ENCODE peak calls at places on chromosomes 3 and 15, in ten cellular contexts. C, T, Q, R, O, I, E, V, N and F are unnamed samples.

GRCh38 chr3:186746008-186746407 is 28.8 kb downstream of the KNG1 start:
- DNase-seq in C (no peak), T (peak; percentile 55), Q (peak; percentile 36), R (no peak), O (no peak), I (no peak), E (no peak), V (no peak), N (peak; percentile 93), F (peak; percentile 84)

GRCh38 chr3:197189633-197190032 is 108.8 kb downstream of the DLG1 start:
- DNase-seq in C (no peak), T (no peak), Q (no peak), R (no peak), O (no peak), I (no peak), E (no peak), V (no peak), N (no peak), F (no peak)

GRCh38 chr3:15345608-15346137 is 13.3 kb upstream of the SH3BP5 start:
- DNase-seq in C (no peak), T (no peak), Q (no peak), R (no peak), O (no peak), I (no peak), E (no peak), V (no peak), N (no peak), F (no peak)

GRCh38 chr15:89130194-89130593 is 41.9 kb downstream of the ABHD2 start:
- DNase-seq in C (no peak), T (no peak), Q (no peak), R (no peak), O (no peak), I (no peak), E (no peak), V (peak; percentile 37), N (no peak), F (no peak)

GRCh38 chr3:196790636-196791035 is 51.0 kb downstream of the PAK2 start:
- DNase-seq in C (no peak), T (no peak), Q (no peak), R (no peak), O (no peak), I (no peak), E (no peak), V (no peak), N (no peak), F (no peak)

GRCh38 chr15:91047545-91048199 is 25.3 kb upstream of the VPS33B start:
- DNase-seq in C (no peak), T (no peak), Q (no peak), R (no peak), O (no peak), I (no peak), E (no peak), V (no peak), N (no peak), F (no peak)

GRCh38 chr3:9249273-9250192 is at the start of gene SRGAP3:
- DNase-seq in C (peak; percentile 46), T (peak; percentile 69), Q (peak; percentile 91), R (peak; percentile 95), O (peak; percentile 91), I (peak; percentile 60), E (peak; percentile 95), V (peak; percentile 81), N (peak; percentile 83), F (peak; percentile 89)

GRCh38 chr3:117036259-117036799 is 326.8 kb downstream of the TUSC7 start:
- DNase-seq in C (no peak), T (peak; percentile 11), Q (no peak), R (no peak), O (peak; percentile 79), I (no peak), E (no peak), V (no peak), N (no peak), F (peak; percentile 60)

GRCh38 chr3:10666621-10667020 is 149.4 kb upstream of the SLC6A11 start:
- DNase-seq in C (no peak), T (no peak), Q (peak; percentile 30), R (no peak), O (no peak), I (no peak), E (peak; percentile 78), V (no peak), N (no peak), F (no peak)

GRCh38 chr15:33985287-33985686 is 17.0 kb downstream of the CHRM5 start:
- DNase-seq in C (no peak), T (peak; percentile 49), Q (peak; percentile 18), R (no peak), O (no peak), I (no peak), E (no peak), V (no peak), N (no peak), F (peak; percentile 67)

GRCh38 chr3:71130516-71131384 is 452.8 kb downstream of the FOXP1 start:
- DNase-seq in C (no peak), T (peak; percentile 43), Q (peak; percentile 51), R (peak; percentile 94), O (peak; percentile 67), I (peak; percentile 57), E (peak; percentile 45), V (peak; percentile 75), N (no peak), F (peak; percentile 63)

GRCh38 chr3:40518067-40518466 is 6.7 kb upstream of the ZNF621 start:
- DNase-seq in C (no peak), T (no peak), Q (no peak), R (no peak), O (no peak), I (no peak), E (no peak), V (no peak), N (no peak), F (no peak)

GRCh38 chr3:37997791-37998370 is 7.3 kb downstream of the VILL start:
- DNase-seq in C (no peak), T (no peak), Q (no peak), R (no peak), O (peak; percentile 72), I (no peak), E (no peak), V (no peak), N (no peak), F (no peak)

GRCh38 chr3:7977245-7978103 is 524.1 kb upstream of the LMCD1 start:
- DNase-seq in C (peak; percentile 56), T (no peak), Q (no peak), R (no peak), O (no peak), I (no peak), E (no peak), V (no peak), N (no peak), F (no peak)

GRCh38 chr3:135440233-135440632 is 525.3 kb upstream of the PPP2R3A start:
- DNase-seq in C (no peak), T (no peak), Q (no peak), R (no peak), O (no peak), I (no peak), E (no peak), V (no peak), N (no peak), F (no peak)

GRCh38 chr3:188299068-188299467 is 145.1 kb downstream of the LPP start:
- DNase-seq in C (no peak), T (no peak), Q (no peak), R (no peak), O (no peak), I (no peak), E (no peak), V (peak; percentile 64), N (no peak), F (no peak)

GRCh38 chr3:184361532-184361931 is at the start of the genes CLCN2 and POLR2H:
- DNase-seq in C (peak; percentile 66), T (no peak), Q (peak; percentile 92), R (no peak), O (no peak), I (peak; percentile 28), E (peak; percentile 69), V (peak; percentile 61), N (peak; percentile 62), F (no peak)

GRCh38 chr15:63049747-63050439 is 7.3 kb downstream of the TPM1 start:
- DNase-seq in C (no peak), T (no peak), Q (peak; percentile 38), R (no peak), O (no peak), I (no peak), E (no peak), V (no peak), N (no peak), F (no peak)

GRCh38 chr15:71296032-71296686 is 180.9 kb downstream of the THSD4 start:
- DNase-seq in C (no peak), T (no peak), Q (no peak), R (no peak), O (no peak), I (no peak), E (no peak), V (no peak), N (peak; percentile 83), F (peak; percentile 76)

GRCh38 chr15:67618312-67618711 is 75.8 kb downstream of the MAP2K5 start:
- DNase-seq in C (no peak), T (no peak), Q (no peak), R (no peak), O (no peak), I (no peak), E (no peak), V (no peak), N (no peak), F (no peak)

GRCh38 chr3:137325170-137325569 is 367.4 kb downstream of the IL20RB start:
- DNase-seq in C (no peak), T (no peak), Q (no peak), R (no peak), O (no peak), I (no peak), E (no peak), V (no peak), N (no peak), F (no peak)

GRCh38 chr3:113648524-113648923 is 47.9 kb downstream of the USF3 start:
- DNase-seq in C (no peak), T (no peak), Q (no peak), R (no peak), O (no peak), I (no peak), E (no peak), V (no peak), N (no peak), F (no peak)

GRCh38 chr3:184752361-184752760 is 40.5 kb upstream of the MAGEF1 start:
- DNase-seq in C (no peak), T (no peak), Q (no peak), R (no peak), O (no peak), I (no peak), E (no peak), V (no peak), N (no peak), F (no peak)

GRCh38 chr3:46367811-46368210 is 2.9 kb upstream of the CCR5 start:
- DNase-seq in C (no peak), T (no peak), Q (no peak), R (no peak), O (no peak), I (no peak), E (no peak), V (no peak), N (no peak), F (no peak)

GRCh38 chr15:58229297-58229768 is 91.2 kb downstream of the AQP9 start:
- DNase-seq in C (no peak), T (no peak), Q (peak; percentile 32), R (no peak), O (no peak), I (no peak), E (no peak), V (no peak), N (no peak), F (peak; percentile 23)

GRCh38 chr3:38137615-38138346 is 680 bp upstream of the MYD88 start:
- DNase-seq in C (no peak), T (no peak), Q (no peak), R (no peak), O (no peak), I (peak; percentile 25), E (no peak), V (peak; percentile 54), N (no peak), F (no peak)

GRCh38 chr3:45105855-45106655 is 40.1 kb downstream of the CDCP1 start:
- DNase-seq in C (no peak), T (peak; percentile 81), Q (no peak), R (no peak), O (no peak), I (peak; percentile 23), E (no peak), V (peak; percentile 82), N (no peak), F (peak; percentile 82)

GRCh38 chr3:113638910-113639309 is 57.5 kb downstream of the USF3 start:
- DNase-seq in C (peak; percentile 78), T (no peak), Q (no peak), R (no peak), O (no peak), I (no peak), E (no peak), V (no peak), N (no peak), F (no peak)